ENCODE peak calls at places on chromosome 11, in nine cellular contexts. Z, A, M, P, V, O, T, H and Y are unnamed samples.

GRCh38 chr11:128521697-128522062 is 65.7 kb downstream of the ETS1 start:
- DNase-seq in Z (no peak), H (no peak), T (no peak), O (peak; percentile 58), M (no peak), P (peak; percentile 42), V (peak; percentile 54), A (no peak), Y (peak; percentile 40)

GRCh38 chr11:821513-822371 is 3.0 kb downstream of the PNPLA2 start:
- DNase-seq in M (no peak), P (peak; percentile 70), Z (no peak), O (no peak), H (no peak), A (no peak), V (no peak), T (peak; percentile 59), Y (no peak)

GRCh38 chr11:128039140-128040021 is 548.0 kb downstream of the ETS1 start:
- DNase-seq in O (peak; percentile 76), P (no peak), A (peak; percentile 43), Z (peak; percentile 90), M (no peak), H (peak; percentile 73), T (peak; percentile 51), V (peak; percentile 85), Y (peak; percentile 51)

GRCh38 chr11:118212781-118213565 is 11.8 kb downstream of the JAML start:
- DNase-seq in H (no peak), V (no peak), P (no peak), T (no peak), Z (no peak), A (no peak), O (no peak), M (no peak), Y (no peak)

GRCh38 chr11:117819096-117820040 is 5.2 kb downstream of the FXYD2 start:
- DNase-seq in M (peak; percentile 76), Z (peak; percentile 85), H (peak; percentile 85), O (peak; percentile 76), A (peak; percentile 66), T (no peak), V (peak; percentile 50), P (peak; percentile 72), Y (no peak)

GRCh38 chr11:120324932-120325810 is at the start of gene TLCD5:
- DNase-seq in T (no peak), V (peak; percentile 89), H (peak; percentile 89), O (peak; percentile 82), A (peak; percentile 55), P (peak; percentile 74), M (peak; percentile 78), Z (peak; percentile 70), Y (no peak)

GRCh38 chr11:68010058-68011041 is at the start of gene ALDH3B1:
- DNase-seq in M (peak; percentile 97), A (peak; percentile 95), H (no peak), O (peak; percentile 97), V (peak; percentile 97), Z (peak; percentile 92), P (peak; percentile 97), T (peak; percentile 92), Y (peak; percentile 97)

GRCh38 chr11:94754335-94754734 is 13.8 kb upstream of the AMOTL1 start:
- DNase-seq in A (no peak), T (no peak), Z (no peak), O (no peak), M (no peak), P (no peak), V (no peak), H (no peak), Y (no peak)

GRCh38 chr11:76510060-76511047 is 65.5 kb downstream of the EMSY start:
- DNase-seq in M (peak; percentile 10), H (peak; percentile 82), P (no peak), O (no peak), V (peak; percentile 52), Z (peak; percentile 72), A (no peak), T (no peak), Y (no peak)

GRCh38 chr11:11056316-11056715 is 198.5 kb upstream of the ZBED5 start:
- DNase-seq in T (no peak), P (no peak), M (no peak), A (no peak), O (no peak), H (no peak), V (no peak), Z (no peak), Y (no peak)

GRCh38 chr11:4979021-4979420 is 15.6 kb upstream of the OR51L1 start:
- DNase-seq in P (no peak), H (no peak), M (no peak), T (no peak), Z (no peak), O (no peak), V (no peak), A (no peak), Y (no peak)

GRCh38 chr11:36357831-36358230 is 61.7 kb downstream of the PRR5L start:
- DNase-seq in V (no peak), O (no peak), M (no peak), H (no peak), Z (no peak), T (no peak), A (no peak), P (no peak), Y (no peak)
- H3K4me1 ChIP-seq in V (peaks cover 36% of the 10 kb centered on the region), O (no peaks in the 10 kb centered on the region), M (peaks cover 32% of the 10 kb centered on the region), H (peaks cover 14% of the 10 kb centered on the region), Z (peaks cover under 1% of the 10 kb centered on the region), T (no peaks in the 10 kb centered on the region), A (no peaks in the 10 kb centered on the region), P (no peaks in the 10 kb centered on the region), Y (no peaks in the 10 kb centered on the region)

DNA sequence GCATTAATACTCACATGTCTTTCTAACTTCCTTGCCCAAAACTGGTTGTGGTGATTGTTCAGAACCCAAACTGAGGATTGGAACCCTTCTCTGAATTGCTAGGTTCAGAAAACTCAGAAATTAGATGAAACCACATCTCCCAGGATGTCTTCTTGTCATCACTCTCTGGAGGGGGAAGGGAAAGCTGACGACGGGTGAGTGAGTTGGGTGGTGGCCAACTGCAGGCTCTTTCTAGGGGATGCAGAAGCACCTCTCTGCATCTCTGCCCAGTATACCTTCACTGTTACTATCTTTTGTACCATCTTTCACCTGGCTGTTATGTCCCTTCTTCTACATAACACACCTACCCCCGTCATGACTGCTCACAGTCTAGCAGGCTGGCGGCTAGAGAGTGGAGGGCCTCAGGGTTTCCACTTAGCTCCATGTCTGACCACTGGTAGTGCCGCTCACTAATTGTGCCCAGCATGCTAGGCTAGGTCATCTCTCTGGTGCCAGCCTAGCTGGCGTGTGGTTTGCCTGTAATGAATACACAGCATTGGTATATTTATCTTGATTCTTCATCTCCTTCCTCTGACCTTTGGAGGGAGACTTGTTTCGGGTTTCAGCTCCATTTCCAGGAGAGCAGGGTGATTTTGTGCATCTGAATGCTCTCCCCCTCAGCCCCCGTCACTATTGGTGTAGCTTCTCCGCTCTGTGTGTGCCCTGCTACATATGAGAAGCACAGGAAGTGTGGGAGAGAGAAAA is 7.3 kb downstream of the GRAMD1B start:
- DNase-seq in P (no peak), H (no peak), Z (no peak), O (no peak), M (no peak), V (no peak), A (no peak), T (no peak), Y (no peak)
- H3K4me1 ChIP-seq in P (peaks cover 14% of the 10 kb centered on the region), H (peaks cover 17% of the 10 kb centered on the region), Z (no peaks in the 10 kb centered on the region), O (no peaks in the 10 kb centered on the region), M (peaks cover 20% of the 10 kb centered on the region), V (peaks cover 7% of the 10 kb centered on the region), A (no peaks in the 10 kb centered on the region), T (no peaks in the 10 kb centered on the region), Y (peaks cover 4% of the 10 kb centered on the region)

DNA sequence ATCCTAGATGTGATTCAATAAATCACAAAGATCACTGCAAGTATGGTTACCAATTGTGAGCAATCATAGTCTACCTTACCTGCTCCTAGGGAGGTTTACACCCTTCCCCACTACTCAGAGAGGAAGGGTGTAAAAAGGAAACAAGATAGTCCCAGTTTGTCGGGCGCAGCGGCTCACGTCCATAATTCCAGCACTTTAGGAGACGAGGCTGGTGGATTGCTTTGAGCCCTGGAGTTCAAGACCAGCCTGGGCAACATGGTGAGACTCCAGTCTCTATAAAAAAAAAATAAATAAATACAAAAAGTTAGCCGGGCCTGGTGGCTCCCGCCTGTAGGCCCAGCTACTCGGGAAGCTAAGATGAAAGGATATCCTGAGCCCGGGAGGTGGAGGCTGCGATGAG is 962 bp upstream of the AMBRA1 start:
- DNase-seq in H (no peak), O (no peak), T (no peak), Z (no peak), V (no peak), M (no peak), A (no peak), P (no peak), Y (no peak)
- H3K4me1 ChIP-seq in H (peaks cover 27% of the 10 kb centered on the region), O (peaks cover 3% of the 10 kb centered on the region), T (peaks cover 24% of the 10 kb centered on the region), Z (peaks cover 9% of the 10 kb centered on the region), V (peaks cover 32% of the 10 kb centered on the region), M (peaks cover 18% of the 10 kb centered on the region), A (peaks cover 40% of the 10 kb centered on the region), P (peaks cover 39% of the 10 kb centered on the region), Y (peaks cover 4% of the 10 kb centered on the region)

GRCh38 chr11:96265972-96266371 is 77.0 kb downstream of the MAML2 start:
- DNase-seq in P (no peak), Z (no peak), T (no peak), V (no peak), O (no peak), M (no peak), A (no peak), H (no peak), Y (no peak)

GRCh38 chr11:96265236-96265737 is 77.7 kb downstream of the MAML2 start:
- DNase-seq in P (no peak), Z (no peak), O (no peak), T (no peak), M (no peak), H (no peak), A (no peak), V (no peak), Y (no peak)

GRCh38 chr11:96267001-96267489 is 76.0 kb downstream of the MAML2 start:
- DNase-seq in V (no peak), Z (no peak), T (no peak), A (no peak), M (no peak), O (no peak), P (no peak), H (no peak), Y (no peak)

GRCh38 chr11:96263361-96263763 is 79.6 kb downstream of the MAML2 start:
- DNase-seq in M (peak; percentile 37), H (no peak), P (no peak), O (no peak), V (peak; percentile 93), T (no peak), A (no peak), Z (peak; percentile 82), Y (no peak)

GRCh38 chr11:96264364-96264763 is 78.6 kb downstream of the MAML2 start:
- DNase-seq in P (no peak), M (no peak), O (no peak), H (no peak), T (no peak), Z (no peak), A (no peak), V (no peak), Y (no peak)
- H3K4me1 ChIP-seq in P (peaks cover 14% of the 10 kb centered on the region), M (peaks cover 30% of the 10 kb centered on the region), O (peaks cover 10% of the 10 kb centered on the region), H (peaks cover 42% of the 10 kb centered on the region), T (peaks cover 7% of the 10 kb centered on the region), Z (peaks cover 9% of the 10 kb centered on the region), A (peaks cover 15% of the 10 kb centered on the region), V (peaks cover 56% of the 10 kb centered on the region), Y (peaks cover 17% of the 10 kb centered on the region)

DNA sequence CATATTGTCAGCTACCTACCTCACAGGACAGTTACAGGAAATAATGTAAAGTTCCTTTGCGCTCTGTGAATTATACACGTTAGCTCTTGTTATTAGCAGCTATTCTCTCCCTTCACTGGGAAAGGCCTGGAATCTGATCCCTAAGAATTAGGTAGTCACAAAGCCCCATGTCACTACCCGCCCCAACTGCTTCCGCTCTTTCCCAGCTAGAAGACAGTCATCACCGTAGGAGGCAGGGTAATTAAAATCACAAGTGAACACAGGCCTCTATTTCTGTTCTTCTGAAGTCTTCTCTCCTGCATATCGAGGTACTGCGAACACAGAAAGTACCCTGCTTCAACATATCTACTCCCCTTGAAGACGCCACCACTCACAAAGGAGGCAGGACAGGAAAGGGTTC is 12.6 kb upstream of the AHNAK start:
- DNase-seq in T (no peak), V (no peak), P (no peak), Z (no peak), A (no peak), M (no peak), H (peak; percentile 93), O (no peak), Y (no peak)
- H3K4me1 ChIP-seq in T (peaks cover 70% of the 10 kb centered on the region), V (peaks cover 62% of the 10 kb centered on the region), P (peaks cover 21% of the 10 kb centered on the region), Z (peaks cover 18% of the 10 kb centered on the region), A (peaks cover 52% of the 10 kb centered on the region), M (peaks cover 99% of the 10 kb centered on the region), H (peaks cover 61% of the 10 kb centered on the region), O (peaks cover 5% of the 10 kb centered on the region), Y (peaks cover 10% of the 10 kb centered on the region)